ENCODE peak calls at places on chromosomes 5 and 9, in seven cellular contexts. V is Right ventricle myocardium superior, I is fibroblast of lung, B is cardiac fibroblast, Q is lung microvascular endothelial cell, L is AG08396, F is fibroblast of pulmonary artery. X is an unnamed sample.

GRCh38 chr5:80987078-80987766 is 27.1 kb downstream of the RASGRF2 start:
- DNase-seq in Q (no peak), F (no peak), B (no peak), L (no peak), V (no peak), I (no peak), X (no peak)

GRCh38 chr5:64166201-64166959 is 737 bp downstream of the RNF180 start:
- DNase-seq in Q (peak), V (peak), L (peak), I (peak), F (peak), B (no peak), X (no peak)

GRCh38 chr5:59830801-59831200 is 62.7 kb downstream of the PDE4D start:
- DNase-seq in V (no peak), L (no peak), B (no peak), Q (no peak), I (no peak), F (no peak), X (no peak)

GRCh38 chr9:125525846-125526619 is 181.0 kb downstream of the MAPKAP1 start:
- DNase-seq in V (peak), L (no peak), B (peak), I (peak), Q (peak), F (peak), X (no peak)

GRCh38 chr5:147831465-147831864 is at the start of gene SPINK1:
- DNase-seq in Q (no peak), F (no peak), V (no peak), B (no peak), I (no peak), L (no peak), X (no peak)

GRCh38 chr5:151082976-151083651 is 2.3 kb upstream of the TNIP1 start:
- DNase-seq in Q (no peak), V (no peak), F (no peak), B (no peak), L (no peak), I (peak), X (no peak)

GRCh38 chr5:59893061-59893435 is 478 bp downstream of the PDE4D start:
- DNase-seq in Q (no peak), F (no peak), I (no peak), B (no peak), V (no peak), L (no peak), X (no peak)

GRCh38 chr5:68068204-68068603 is 147.4 kb upstream of the PIK3R1 start:
- DNase-seq in B (no peak), L (peak), Q (no peak), I (peak), V (no peak), F (no peak), X (no peak)

GRCh38 chr5:103101079-103101732 is 18.7 kb downstream of the GIN1 start:
- DNase-seq in V (no peak), F (peak), L (no peak), Q (no peak), B (no peak), I (peak), X (no peak)

GRCh38 chr5:35159370-35159742 is 70.9 kb downstream of the PRLR start:
- DNase-seq in F (peak), L (peak), B (peak), Q (no peak), V (no peak), I (no peak), X (no peak)